ENCODE peak calls at places on chromosomes 4 and X, in ten cellular contexts. One of them, this sample, is unnamed.

GRCh38 chr4:53816561-53816960 is 225.3 kb upstream of the LNX1 start:
- DNase-seq in T-helper 1 cell: no peak
- DNase-seq in AG09309: peak
- DNase-seq in body of pancreas: no peak
- DNase-seq in Kasumi-1: no peak
- DNase-seq in K562: no peak
- DNase-seq in GM03348: no peak
- DNase-seq in left kidney: peak
- DNase-seq in H9: no peak
- DNase-seq in HCEC 1CT: no peak
- DNase-seq in this sample: no peak

GRCh38 chrX:10496345-10496965 is 123.9 kb downstream of the MID1 start:
- DNase-seq in HCEC 1CT: peak
- DNase-seq in AG09309: peak
- DNase-seq in GM03348: peak
- DNase-seq in body of pancreas: no peak
- DNase-seq in H9: no peak
- DNase-seq in left kidney: no peak
- DNase-seq in K562: no peak
- DNase-seq in T-helper 1 cell: no peak
- DNase-seq in Kasumi-1: no peak
- DNase-seq in this sample: peak

GRCh38 chrX:110795645-110796510 is at the start of gene CHRDL1:
- DNase-seq in AG09309: no peak
- DNase-seq in body of pancreas: peak
- DNase-seq in Kasumi-1: peak
- DNase-seq in H9: peak
- DNase-seq in left kidney: peak
- DNase-seq in T-helper 1 cell: no peak
- DNase-seq in K562: no peak
- DNase-seq in GM03348: peak
- DNase-seq in HCEC 1CT: peak
- DNase-seq in this sample: no peak

GRCh38 chr4:148293571-148293970 is 148.6 kb downstream of the NR3C2 start:
- DNase-seq in Kasumi-1: no peak
- DNase-seq in body of pancreas: no peak
- DNase-seq in T-helper 1 cell: no peak
- DNase-seq in left kidney: no peak
- DNase-seq in AG09309: no peak
- DNase-seq in K562: no peak
- DNase-seq in GM03348: no peak
- DNase-seq in HCEC 1CT: no peak
- DNase-seq in H9: no peak
- DNase-seq in this sample: no peak

GRCh38 chrX:130672214-130672613 is 230.8 kb downstream of the ENOX2 start:
- DNase-seq in left kidney: no peak
- DNase-seq in H9: no peak
- DNase-seq in GM03348: no peak
- DNase-seq in AG09309: no peak
- DNase-seq in T-helper 1 cell: no peak
- DNase-seq in Kasumi-1: no peak
- DNase-seq in K562: no peak
- DNase-seq in HCEC 1CT: no peak
- DNase-seq in body of pancreas: no peak
- DNase-seq in this sample: no peak

GRCh38 chrX:153623310-153624029 is 23.5 kb upstream of the DUSP9 start:
- DNase-seq in AG09309: no peak
- DNase-seq in T-helper 1 cell: no peak
- DNase-seq in K562: no peak
- DNase-seq in H9: no peak
- DNase-seq in body of pancreas: no peak
- DNase-seq in left kidney: peak
- DNase-seq in HCEC 1CT: no peak
- DNase-seq in Kasumi-1: no peak
- DNase-seq in GM03348: no peak
- DNase-seq in this sample: no peak

GRCh38 chr4:119550857-119551532 is 77.6 kb downstream of the PDE5A start:
- DNase-seq in GM03348: peak
- DNase-seq in H9: no peak
- DNase-seq in AG09309: no peak
- DNase-seq in HCEC 1CT: peak
- DNase-seq in left kidney: no peak
- DNase-seq in T-helper 1 cell: no peak
- DNase-seq in Kasumi-1: no peak
- DNase-seq in body of pancreas: no peak
- DNase-seq in K562: no peak
- DNase-seq in this sample: no peak

GRCh38 chr4:183011213-183011907 is 87.7 kb upstream of the WWC2 start:
- DNase-seq in H9: no peak
- DNase-seq in K562: peak
- DNase-seq in body of pancreas: no peak
- DNase-seq in AG09309: no peak
- DNase-seq in Kasumi-1: no peak
- DNase-seq in left kidney: no peak
- DNase-seq in GM03348: no peak
- DNase-seq in T-helper 1 cell: no peak
- DNase-seq in HCEC 1CT: no peak
- DNase-seq in this sample: peak

GRCh38 chr4:41268024-41268423 is 11.3 kb downstream of the UCHL1 start:
- DNase-seq in GM03348: no peak
- DNase-seq in T-helper 1 cell: no peak
- DNase-seq in HCEC 1CT: no peak
- DNase-seq in H9: no peak
- DNase-seq in K562: no peak
- DNase-seq in left kidney: no peak
- DNase-seq in AG09309: no peak
- DNase-seq in body of pancreas: no peak
- DNase-seq in Kasumi-1: no peak
- DNase-seq in this sample: no peak